ENCODE peak calls at places on chromosomes 7 and 10, in eight cellular contexts. One of them, this sample, is unnamed.

GRCh38 chr10:1472605-1473004 is 264.7 kb downstream of the ADARB2 start:
- DNase-seq in type B pancreatic cell: no peak
- DNase-seq in stimulated activated CD4-positive, alpha-beta T cell treated with anti-CD3 and anti-CD28 coated beads, Interleukin-2, amount 100 ng/mL, for 48 hours: no peak
- DNase-seq in fibroblast of lung: no peak
- DNase-seq in NCI-H460: no peak
- DNase-seq in psoas muscle: no peak
- DNase-seq in natural killer cell: no peak
- DNase-seq in right cardiac atrium: no peak
- DNase-seq in this sample: no peak

GRCh38 chr10:110006358-110007170 is 1.2 kb upstream of the ADD3 start:
- DNase-seq in NCI-H460: peak
- DNase-seq in fibroblast of lung: peak
- DNase-seq in natural killer cell: no peak
- DNase-seq in psoas muscle: peak
- DNase-seq in type B pancreatic cell: no peak
- DNase-seq in right cardiac atrium: peak
- DNase-seq in stimulated activated CD4-positive, alpha-beta T cell treated with anti-CD3 and anti-CD28 coated beads, Interleukin-2, amount 100 ng/mL, for 48 hours: no peak
- DNase-seq in this sample: no peak

GRCh38 chr10:75717126-75717916 is 285.9 kb downstream of the LRMDA start:
- DNase-seq in NCI-H460: no peak
- DNase-seq in type B pancreatic cell: no peak
- DNase-seq in fibroblast of lung: no peak
- DNase-seq in psoas muscle: no peak
- DNase-seq in right cardiac atrium: no peak
- DNase-seq in natural killer cell: no peak
- DNase-seq in stimulated activated CD4-positive, alpha-beta T cell treated with anti-CD3 and anti-CD28 coated beads, Interleukin-2, amount 100 ng/mL, for 48 hours: no peak
- DNase-seq in this sample: no peak

GRCh38 chr7:108094933-108095710 is 35.0 kb downstream of the LAMB4 start:
- DNase-seq in natural killer cell: no peak
- DNase-seq in right cardiac atrium: no peak
- DNase-seq in psoas muscle: no peak
- DNase-seq in type B pancreatic cell: no peak
- DNase-seq in stimulated activated CD4-positive, alpha-beta T cell treated with anti-CD3 and anti-CD28 coated beads, Interleukin-2, amount 100 ng/mL, for 48 hours: no peak
- DNase-seq in NCI-H460: no peak
- DNase-seq in fibroblast of lung: peak
- DNase-seq in this sample: no peak

GRCh38 chr7:90994121-90994520 is 270.1 kb upstream of the FZD1 start:
- DNase-seq in type B pancreatic cell: no peak
- DNase-seq in fibroblast of lung: no peak
- DNase-seq in NCI-H460: no peak
- DNase-seq in psoas muscle: no peak
- DNase-seq in right cardiac atrium: peak
- DNase-seq in stimulated activated CD4-positive, alpha-beta T cell treated with anti-CD3 and anti-CD28 coated beads, Interleukin-2, amount 100 ng/mL, for 48 hours: no peak
- DNase-seq in natural killer cell: no peak
- DNase-seq in this sample: no peak

GRCh38 chr10:108904163-108904878 is 1019.0 kb downstream of the XPNPEP1 start:
- DNase-seq in psoas muscle: no peak
- DNase-seq in NCI-H460: no peak
- DNase-seq in stimulated activated CD4-positive, alpha-beta T cell treated with anti-CD3 and anti-CD28 coated beads, Interleukin-2, amount 100 ng/mL, for 48 hours: no peak
- DNase-seq in natural killer cell: no peak
- DNase-seq in type B pancreatic cell: no peak
- DNase-seq in right cardiac atrium: peak
- DNase-seq in fibroblast of lung: peak
- DNase-seq in this sample: no peak

GRCh38 chr10:1465421-1465902 is 271.9 kb downstream of the ADARB2 start:
- DNase-seq in psoas muscle: no peak
- DNase-seq in NCI-H460: no peak
- DNase-seq in right cardiac atrium: no peak
- DNase-seq in fibroblast of lung: no peak
- DNase-seq in natural killer cell: no peak
- DNase-seq in type B pancreatic cell: no peak
- DNase-seq in stimulated activated CD4-positive, alpha-beta T cell treated with anti-CD3 and anti-CD28 coated beads, Interleukin-2, amount 100 ng/mL, for 48 hours: no peak
- DNase-seq in this sample: peak

GRCh38 chr10:130138479-130138866 is 2.3 kb downstream of the GLRX3 start:
- DNase-seq in psoas muscle: no peak
- DNase-seq in type B pancreatic cell: no peak
- DNase-seq in natural killer cell: no peak
- DNase-seq in fibroblast of lung: peak
- DNase-seq in right cardiac atrium: no peak
- DNase-seq in stimulated activated CD4-positive, alpha-beta T cell treated with anti-CD3 and anti-CD28 coated beads, Interleukin-2, amount 100 ng/mL, for 48 hours: peak
- DNase-seq in NCI-H460: peak
- DNase-seq in this sample: no peak

GRCh38 chr10:27893320-27894014 is 105.4 kb downstream of the ODAD2 start:
- DNase-seq in fibroblast of lung: peak
- DNase-seq in stimulated activated CD4-positive, alpha-beta T cell treated with anti-CD3 and anti-CD28 coated beads, Interleukin-2, amount 100 ng/mL, for 48 hours: no peak
- DNase-seq in NCI-H460: no peak
- DNase-seq in natural killer cell: no peak
- DNase-seq in right cardiac atrium: no peak
- DNase-seq in type B pancreatic cell: no peak
- DNase-seq in psoas muscle: no peak
- DNase-seq in this sample: no peak

GRCh38 chr7:129161524-129161923 is 17.0 kb downstream of the TSPAN33 start:
- DNase-seq in natural killer cell: no peak
- DNase-seq in right cardiac atrium: no peak
- DNase-seq in psoas muscle: no peak
- DNase-seq in NCI-H460: no peak
- DNase-seq in type B pancreatic cell: no peak
- DNase-seq in stimulated activated CD4-positive, alpha-beta T cell treated with anti-CD3 and anti-CD28 coated beads, Interleukin-2, amount 100 ng/mL, for 48 hours: no peak
- DNase-seq in fibroblast of lung: no peak
- DNase-seq in this sample: no peak

GRCh38 chr10:35400600-35401268 is 64.4 kb downstream of the CCNY start:
- DNase-seq in fibroblast of lung: no peak
- DNase-seq in NCI-H460: no peak
- DNase-seq in right cardiac atrium: no peak
- DNase-seq in stimulated activated CD4-positive, alpha-beta T cell treated with anti-CD3 and anti-CD28 coated beads, Interleukin-2, amount 100 ng/mL, for 48 hours: no peak
- DNase-seq in natural killer cell: no peak
- DNase-seq in psoas muscle: no peak
- DNase-seq in type B pancreatic cell: no peak
- DNase-seq in this sample: no peak

GRCh38 chr10:13707156-13707881 is 120.6 kb downstream of the PRPF18 start:
- DNase-seq in stimulated activated CD4-positive, alpha-beta T cell treated with anti-CD3 and anti-CD28 coated beads, Interleukin-2, amount 100 ng/mL, for 48 hours: peak
- DNase-seq in natural killer cell: no peak
- DNase-seq in psoas muscle: peak
- DNase-seq in NCI-H460: peak
- DNase-seq in fibroblast of lung: peak
- DNase-seq in right cardiac atrium: peak
- DNase-seq in type B pancreatic cell: peak
- DNase-seq in this sample: peak

GRCh38 chr10:126926568-126926967 is 21.3 kb downstream of the DOCK1 start:
- DNase-seq in natural killer cell: no peak
- DNase-seq in fibroblast of lung: no peak
- DNase-seq in NCI-H460: no peak
- DNase-seq in psoas muscle: no peak
- DNase-seq in right cardiac atrium: no peak
- DNase-seq in stimulated activated CD4-positive, alpha-beta T cell treated with anti-CD3 and anti-CD28 coated beads, Interleukin-2, amount 100 ng/mL, for 48 hours: no peak
- DNase-seq in type B pancreatic cell: no peak
- DNase-seq in this sample: no peak

GRCh38 chr10:70348228-70348850 is 34.1 kb downstream of the LRRC20 start:
- DNase-seq in NCI-H460: peak
- DNase-seq in natural killer cell: no peak
- DNase-seq in type B pancreatic cell: no peak
- DNase-seq in fibroblast of lung: no peak
- DNase-seq in right cardiac atrium: peak
- DNase-seq in psoas muscle: no peak
- DNase-seq in stimulated activated CD4-positive, alpha-beta T cell treated with anti-CD3 and anti-CD28 coated beads, Interleukin-2, amount 100 ng/mL, for 48 hours: peak
- DNase-seq in this sample: no peak

GRCh38 chr10:43055991-43056567 is 20.8 kb upstream of the RET start:
- DNase-seq in natural killer cell: no peak
- DNase-seq in NCI-H460: no peak
- DNase-seq in type B pancreatic cell: no peak
- DNase-seq in fibroblast of lung: no peak
- DNase-seq in right cardiac atrium: peak
- DNase-seq in psoas muscle: no peak
- DNase-seq in stimulated activated CD4-positive, alpha-beta T cell treated with anti-CD3 and anti-CD28 coated beads, Interleukin-2, amount 100 ng/mL, for 48 hours: no peak
- DNase-seq in this sample: no peak

GRCh38 chr7:37535841-37536240 is 87.2 kb upstream of the ELMO1 start:
- DNase-seq in fibroblast of lung: no peak
- DNase-seq in right cardiac atrium: no peak
- DNase-seq in natural killer cell: no peak
- DNase-seq in NCI-H460: no peak
- DNase-seq in stimulated activated CD4-positive, alpha-beta T cell treated with anti-CD3 and anti-CD28 coated beads, Interleukin-2, amount 100 ng/mL, for 48 hours: no peak
- DNase-seq in psoas muscle: no peak
- DNase-seq in type B pancreatic cell: no peak
- DNase-seq in this sample: no peak

GRCh38 chr10:15856328-15857000 is 3.8 kb downstream of the MINDY3 start:
- DNase-seq in NCI-H460: peak
- DNase-seq in fibroblast of lung: no peak
- DNase-seq in stimulated activated CD4-positive, alpha-beta T cell treated with anti-CD3 and anti-CD28 coated beads, Interleukin-2, amount 100 ng/mL, for 48 hours: no peak
- DNase-seq in type B pancreatic cell: no peak
- DNase-seq in right cardiac atrium: no peak
- DNase-seq in psoas muscle: no peak
- DNase-seq in natural killer cell: no peak
- DNase-seq in this sample: no peak

GRCh38 chr10:22700489-22700888 is 13.9 kb downstream of the PIP4K2A start:
- DNase-seq in psoas muscle: no peak
- DNase-seq in NCI-H460: no peak
- DNase-seq in type B pancreatic cell: no peak
- DNase-seq in natural killer cell: no peak
- DNase-seq in stimulated activated CD4-positive, alpha-beta T cell treated with anti-CD3 and anti-CD28 coated beads, Interleukin-2, amount 100 ng/mL, for 48 hours: no peak
- DNase-seq in fibroblast of lung: no peak
- DNase-seq in right cardiac atrium: no peak
- DNase-seq in this sample: no peak

GRCh38 chr7:92076509-92076908 is 57.8 kb downstream of the CYP51A1 start:
- DNase-seq in NCI-H460: no peak
- DNase-seq in fibroblast of lung: no peak
- DNase-seq in natural killer cell: no peak
- DNase-seq in type B pancreatic cell: no peak
- DNase-seq in psoas muscle: no peak
- DNase-seq in stimulated activated CD4-positive, alpha-beta T cell treated with anti-CD3 and anti-CD28 coated beads, Interleukin-2, amount 100 ng/mL, for 48 hours: no peak
- DNase-seq in right cardiac atrium: no peak
- DNase-seq in this sample: no peak

GRCh38 chr10:79292789-79293746 is 54.2 kb upstream of the PPIF start:
- DNase-seq in type B pancreatic cell: no peak
- DNase-seq in psoas muscle: no peak
- DNase-seq in NCI-H460: peak
- DNase-seq in fibroblast of lung: no peak
- DNase-seq in natural killer cell: no peak
- DNase-seq in stimulated activated CD4-positive, alpha-beta T cell treated with anti-CD3 and anti-CD28 coated beads, Interleukin-2, amount 100 ng/mL, for 48 hours: peak
- DNase-seq in right cardiac atrium: peak
- DNase-seq in this sample: peak

This sample was measured in GM12892.